ENCODE peak calls at places on chromosomes 11 and 22, in six cellular contexts. L is activated CD4-positive, alpha-beta T cell treated with anti-CD3 and anti-CD28 coated beads, Interleukin-2, amount 50 U/mL, for 4 hours; B is stimulated activated CD8-positive, alpha-beta memory T cell treated with anti-CD3 and anti-CD28 coated beads, Interleukin-15, amount 100 ng/mL, for 1 hour; T is SK-MEL-5; W is stimulated activated CD4-positive, alpha-beta T cell treated with anti-CD3 and anti-CD28 coated beads, Interleukin-1b, Interleukin-23, amount 100 ng/mL, for 4 hours; K is NCI-H1092. R is an unnamed sample.

GRCh38 chr11:14388352-14388751 is 29.4 kb upstream of the RRAS2 start:
- DNase-seq in K (no peak), T (no peak), L (no peak), B (no peak), W (no peak), R (no peak)

GRCh38 chr22:27090595-27090994 is 433.2 kb downstream of the MIAT start:
- DNase-seq in K (no peak), T (no peak), L (no peak), B (no peak), W (no peak), R (peak; percentile 81)

GRCh38 chr22:31075961-31076360 is 5.2 kb upstream of the SMTN start:
- DNase-seq in L (no peak), W (no peak), K (no peak), T (no peak), B (no peak), R (no peak)

GRCh38 chr22:19843107-19843856 is 11.4 kb downstream of the GNB1L start:
- DNase-seq in K (no peak), B (no peak), L (no peak), T (no peak), W (no peak), R (no peak)

GRCh38 chr11:61777234-61778090 is 14.9 kb downstream of the TMEM258 start:
- DNase-seq in L (peak; percentile 42), W (peak; percentile 54), K (no peak), B (peak; percentile 34), T (no peak), R (no peak)

GRCh38 chr11:78397398-78397797 is 20.2 kb downstream of the GAB2 start:
- DNase-seq in B (no peak), T (peak; percentile 50), L (no peak), K (no peak), W (no peak), R (no peak)

GRCh38 chr11:87063982-87064381 is 26.2 kb downstream of the TMEM135 start:
- DNase-seq in W (no peak), K (no peak), T (no peak), B (no peak), L (no peak), R (no peak)

GRCh38 chr22:25741692-25742626 is at the start of gene MYO18B:
- DNase-seq in W (no peak), K (no peak), L (no peak), T (no peak), B (no peak), R (no peak)

GRCh38 chr11:73281796-73282660 is 9.9 kb downstream of the P2RY6 start:
- DNase-seq in B (no peak), T (no peak), W (no peak), L (no peak), K (no peak), R (no peak)

GRCh38 chr11:70519117-70519516 is 120.8 kb downstream of the CTTN start:
- DNase-seq in T (no peak), B (no peak), K (no peak), W (no peak), L (no peak), R (no peak)

GRCh38 chr11:75924966-75925784 is 110.2 kb downstream of the UVRAG start:
- DNase-seq in K (no peak), W (no peak), L (no peak), B (no peak), T (peak; percentile 23), R (no peak)

GRCh38 chr11:73335204-73335923 is 27.3 kb downstream of the ARHGEF17 start:
- DNase-seq in L (peak; percentile 74), K (peak; percentile 65), B (peak; percentile 72), W (peak; percentile 80), T (peak; percentile 91), R (peak; percentile 58)

GRCh38 chr22:37510046-37510445 is 9.2 kb downstream of the CARD10 start:
- DNase-seq in L (no peak), T (peak; percentile 56), B (no peak), W (no peak), K (no peak), R (no peak)

GRCh38 chr11:72421351-72421750 is 13.0 kb downstream of the CLPB start:
- DNase-seq in W (no peak), T (no peak), L (no peak), K (no peak), B (no peak), R (no peak)

GRCh38 chr11:114133548-114134329 is 74.2 kb downstream of the ZBTB16 start:
- DNase-seq in B (no peak), T (no peak), K (no peak), W (no peak), L (no peak), R (no peak)

GRCh38 chr22:26679003-26679629 is 21.7 kb downstream of the MIAT start:
- DNase-seq in T (peak; percentile 86), K (peak; percentile 55), B (no peak), L (peak; percentile 59), W (peak; percentile 52), R (peak; percentile 59)

GRCh38 chr11:76787911-76788596 is 4.9 kb downstream of the TSKU start:
- DNase-seq in L (no peak), K (no peak), B (no peak), W (no peak), T (no peak), R (no peak)

GRCh38 chr11:17865765-17866428 is 131.3 kb downstream of the KCNC1 start:
- DNase-seq in T (no peak), L (no peak), K (no peak), B (no peak), W (no peak), R (no peak)

R was measured in NCI-H1694 treated with DMSO at 0.1 percent for 48 hours.